ENCODE peak calls at places on chromosomes 12 and 14, in ten cellular contexts. W is lung, P is HFF-Myc, E is posterior cingulate gyrus, Q is endothelial cell of umbilical vein, V is C1 segment of cervical spinal cord, R is psoas muscle, H is DMS153, I is NCI-H446 treated with DMSO at 0.1 percent for 48 hours, G is head of caudate nucleus. S is an unnamed sample.

GRCh38 chr12:84492381-84492883 is 420.2 kb downstream of the SLC6A15 start:
- DNase-seq in V (no peak), I (no peak), E (no peak), H (no peak), Q (no peak), P (no peak), W (no peak), R (no peak), G (no peak), S (no peak)

GRCh38 chr14:68783408-68784297 is 9.2 kb downstream of the ZFP36L1 start:
- DNase-seq in H (no peak), Q (no peak), R (no peak), E (peak), G (no peak), V (no peak), W (no peak), I (no peak), P (no peak), S (no peak)

GRCh38 chr14:70498191-70498590 is 36.6 kb downstream of the ADAM20 start:
- DNase-seq in H (no peak), E (no peak), P (no peak), G (no peak), W (no peak), V (no peak), I (no peak), Q (no peak), R (no peak), S (no peak)

GRCh38 chr12:50387487-50387886 is 8.9 kb downstream of the FAM186A start:
- DNase-seq in P (no peak), H (no peak), G (no peak), V (no peak), Q (no peak), R (no peak), I (no peak), E (no peak), W (no peak), S (no peak)

GRCh38 chr12:9052610-9053009 is 63.1 kb downstream of the A2M start:
- DNase-seq in Q (no peak), G (no peak), I (no peak), R (no peak), W (no peak), V (no peak), E (no peak), H (no peak), P (no peak), S (no peak)

GRCh38 chr14:61456720-61457119 is 135.3 kb downstream of the PRKCH start:
- DNase-seq in H (peak), W (peak), R (peak), I (no peak), P (peak), V (peak), G (peak), Q (peak), E (peak), S (no peak)

GRCh38 chr14:57302883-57303282 is 34.1 kb downstream of the AP5M1 start:
- DNase-seq in R (no peak), I (no peak), Q (no peak), P (no peak), W (no peak), E (no peak), G (no peak), V (no peak), H (no peak), S (no peak)

GRCh38 chr14:49497725-49498348 is 88.3 kb downstream of the RPS29 start:
- DNase-seq in R (no peak), E (no peak), Q (peak), H (peak), V (peak), W (no peak), G (no peak), I (peak), P (peak), S (no peak)

GRCh38 chr14:22268875-22269274 is 320.1 kb downstream of the DAD1 start:
- DNase-seq in R (no peak), G (no peak), Q (no peak), I (peak), W (no peak), V (no peak), P (no peak), E (no peak), H (no peak), S (no peak)